ENCODE peak calls at places on chromosomes 11 and 22, in four cellular contexts. B is fibroblast of lung, G is kidney, C is H9. K is an unnamed sample.

GRCh38 chr11:128552783-128553661 is 34.3 kb downstream of the ETS1 start:
- DNase-seq in C (no peak), G (no peak), B (peak; percentile 61), K (no peak)

GRCh38 chr11:444397-445144 is 2.8 kb upstream of the ANO9 start:
- DNase-seq in B (peak; percentile 34), G (peak; percentile 76), C (no peak), K (no peak)

GRCh38 chr11:127074151-127074761 is 73.7 kb upstream of the KIRREL3 start:
- DNase-seq in B (peak; percentile 75), G (no peak), C (peak; percentile 62), K (peak; percentile 72)

GRCh38 chr11:107651672-107652071 is 60.2 kb downstream of the SLN start:
- DNase-seq in G (no peak), B (peak; percentile 28), C (no peak), K (no peak)

GRCh38 chr11:10407749-10408472 is 47.2 kb upstream of the AMPD3 start:
- DNase-seq in B (no peak), C (peak; percentile 14), G (no peak), K (no peak)

GRCh38 chr11:64459016-64459415 is 100.1 kb downstream of the RPS6KA4 start:
- DNase-seq in G (peak; percentile 32), C (no peak), B (peak; percentile 14), K (no peak)

GRCh38 chr22:46546466-46547178 is 9.2 kb upstream of the CELSR1 start:
- DNase-seq in B (peak; percentile 79), C (no peak), G (peak; percentile 88), K (peak; percentile 45)

GRCh38 chr11:93585758-93586157 is 42.6 kb upstream of the SMCO4 start:
- DNase-seq in B (peak; percentile 80), C (no peak), G (no peak), K (no peak)

GRCh38 chr11:102794382-102794781 is 3.6 kb downstream of the MMP1 start:
- DNase-seq in B (peak; percentile 14), C (peak; percentile 73), G (no peak), K (peak; percentile 87)

GRCh38 chr22:17774206-17774927 is at the start of gene BID:
- DNase-seq in G (peak; percentile 85), B (peak; percentile 30), C (no peak), K (peak; percentile 71)

GRCh38 chr22:20524004-20524481 is 16.6 kb downstream of the MED15 start:
- DNase-seq in G (no peak), B (peak; percentile 35), C (no peak), K (no peak)

GRCh38 chr11:124586247-124586860 is 16.6 kb downstream of the OR8A1 start:
- DNase-seq in G (no peak), B (peak; percentile 32), C (peak; percentile 46), K (peak; percentile 84)

GRCh38 chr22:37305873-37306272 is 23.6 kb downstream of the CYTH4 start:
- DNase-seq in C (no peak), G (no peak), B (no peak), K (no peak)

GRCh38 chr22:35956850-35957249 is 71.8 kb downstream of the RBFOX2 start:
- DNase-seq in C (no peak), B (no peak), G (no peak), K (no peak)

GRCh38 chr11:36091256-36091811 is 147.5 kb downstream of the LDLRAD3 start:
- DNase-seq in C (no peak), B (peak; percentile 95), G (no peak), K (peak; percentile 45)

GRCh38 chr22:28817919-28818859 is 17.8 kb upstream of the XBP1 start:
- DNase-seq in C (no peak), B (no peak), G (peak; percentile 82), K (no peak)

GRCh38 chr11:62505112-62505783 is 41.4 kb downstream of the AHNAK start:
- DNase-seq in B (no peak), G (no peak), C (peak; percentile 72), K (peak; percentile 85)

GRCh38 chr11:123800041-123800440 is 6.1 kb downstream of the OR6M1 start:
- DNase-seq in G (no peak), C (no peak), B (no peak), K (no peak)

GRCh38 chr22:29691636-29692326 is 28.0 kb upstream of the CABP7 start:
- DNase-seq in G (no peak), C (peak; percentile 81), B (no peak), K (peak; percentile 70)

GRCh38 chr11:12207384-12208150 is 97.2 kb downstream of the MICAL2 start:
- DNase-seq in C (no peak), G (no peak), B (peak; percentile 87), K (no peak)

GRCh38 chr11:57871231-57871630 is 109.6 kb downstream of the CTNND1 start:
- DNase-seq in G (no peak), C (no peak), B (no peak), K (no peak)

GRCh38 chr11:27696112-27696511 is 4.1 kb downstream of the BDNF start:
- DNase-seq in B (peak; percentile 40), C (no peak), G (no peak), K (no peak)

GRCh38 chr11:60899021-60899936 is 7.1 kb downstream of the PRPF19 start:
- DNase-seq in G (no peak), B (peak; percentile 54), C (peak; percentile 49), K (peak; percentile 80)

GRCh38 chr11:73553266-73553665 is 44.6 kb downstream of the FAM168A start:
- DNase-seq in B (no peak), G (no peak), C (no peak), K (no peak)

GRCh38 chr22:36125994-36126531 is 34.5 kb downstream of the APOL3 start:
- DNase-seq in G (peak; percentile 10), C (no peak), B (no peak), K (no peak)

GRCh38 chr11:10913996-10914514 is 56.2 kb upstream of the ZBED5 start:
- DNase-seq in G (no peak), C (no peak), B (no peak), K (no peak)

GRCh38 chr11:70104961-70105360 is 26.8 kb downstream of the ANO1 start:
- DNase-seq in C (no peak), G (no peak), B (no peak), K (no peak)

GRCh38 chr11:70106757-70107156 is 28.6 kb downstream of the ANO1 start:
- DNase-seq in G (no peak), B (no peak), C (no peak), K (no peak)

GRCh38 chr11:70105369-70105754 is 27.2 kb downstream of the ANO1 start:
- DNase-seq in B (no peak), G (no peak), C (no peak), K (no peak)

GRCh38 chr11:70107191-70107590 is 29.1 kb downstream of the ANO1 start:
- DNase-seq in C (no peak), B (no peak), G (no peak), K (no peak)

GRCh38 chr11:70105755-70106571 is 27.8 kb downstream of the ANO1 start:
- DNase-seq in C (no peak), B (no peak), G (no peak), K (no peak)
- TF ChIP-seq CTCF in C (no peak), B (no peak), G (no peak), K (no peak)

GRCh38 chr11:66262696-66263095 is 5.7 kb upstream of the RAB1B start:
- DNase-seq in G (no peak), B (no peak), C (no peak), K (no peak)

GRCh38 chr11:66259976-66260375 is 8.5 kb upstream of the RAB1B start:
- DNase-seq in G (no peak), B (no peak), C (no peak), K (no peak)

GRCh38 chr11:66263231-66263630 is 5.2 kb upstream of the RAB1B start:
- DNase-seq in C (no peak), G (no peak), B (no peak), K (no peak)

GRCh38 chr11:66262191-66262590 is 6.2 kb upstream of the RAB1B start:
- DNase-seq in C (no peak), B (no peak), G (no peak), K (no peak)

GRCh38 chr11:66261578-66261977 is 6.9 kb upstream of the RAB1B start:
- DNase-seq in B (no peak), G (no peak), C (no peak), K (no peak)
- H3K9ac ChIP-seq in B (no peak overlapping the region), G (no peak overlapping the region), C (no peak overlapping the region), K (no peak overlapping the region)

DNA sequence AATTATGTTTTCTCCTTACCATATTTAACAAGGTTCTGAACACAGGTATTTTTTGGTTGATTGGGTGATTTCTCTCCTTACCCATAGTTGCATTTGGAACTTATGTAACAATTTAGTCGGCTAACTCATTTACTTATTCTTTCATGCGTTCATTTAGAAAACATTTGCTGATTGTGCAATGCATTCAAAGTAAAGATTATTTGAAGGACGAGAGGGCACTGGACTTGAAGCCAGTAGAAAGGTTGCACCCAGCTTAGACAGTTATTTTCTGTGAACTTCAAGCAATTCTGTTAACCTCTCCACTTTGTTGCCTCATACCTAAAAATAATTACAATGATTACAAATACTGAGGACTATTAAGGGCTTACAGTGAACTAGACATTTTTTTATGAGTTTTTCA is 769.6 kb downstream of the LRRC4C start:
- DNase-seq in B (no peak), C (no peak), G (no peak), K (no peak)
- H3K27ac ChIP-seq in B (no peak overlapping the region), C (no peak overlapping the region), G (no peak overlapping the region), K (no peak overlapping the region)

DNA sequence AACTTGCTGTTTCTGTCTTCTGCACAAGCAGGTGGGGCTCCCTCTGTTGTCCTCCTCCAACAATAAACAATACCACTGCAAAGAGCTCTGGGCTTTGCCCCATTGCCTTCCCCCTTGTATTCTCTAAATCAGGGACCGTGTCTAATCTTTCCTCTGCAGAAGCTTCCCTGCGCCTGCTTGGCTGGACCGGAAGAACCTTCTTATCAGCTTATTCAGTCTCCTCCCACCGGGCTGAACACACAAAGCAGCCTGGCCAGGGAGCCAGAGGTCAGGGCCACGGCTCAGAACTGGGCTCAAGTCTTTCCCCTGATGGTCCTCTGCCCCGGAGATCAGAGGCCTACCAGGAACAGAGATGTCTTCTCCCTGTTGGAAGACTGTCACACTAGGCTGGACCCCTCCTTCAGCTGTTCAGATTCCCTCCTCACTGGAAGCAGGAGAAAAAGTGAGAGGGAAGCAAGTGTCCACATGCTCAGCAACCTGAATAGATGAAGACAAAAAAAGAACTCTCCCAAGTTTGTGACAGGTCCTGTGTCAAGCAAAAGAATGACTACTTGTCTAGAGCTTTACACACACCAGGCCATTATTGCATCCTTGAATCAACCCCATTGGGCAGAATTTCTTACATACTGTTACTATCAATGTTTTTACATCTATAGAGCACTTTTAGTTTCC is 63.7 kb downstream of the RAB30 start:
- DNase-seq in B (peak; percentile 43), G (peak; percentile 75), C (no peak), K (peak; percentile 68)
- TF ChIP-seq CTCF in B (no peak), G (no peak), C (no peak), K (no peak)

K was measured in endodermal cell.